ENCODE peak calls at places on chromosomes 5 and 9, in eight cellular contexts. A is hepatocyte, L is neural progenitor cell, G is SK-N-SH, M is MM.1S, J is HCT116, V is PC-3, E is GM23338. K is an unnamed sample.

GRCh38 chr5:31131381-31131811 is 62.1 kb upstream of the CDH6 start:
- DNase-seq in E (no peak), G (no peak), J (no peak), V (peak), A (no peak), M (no peak), L (no peak), K (no peak)

GRCh38 chr9:88258012-88258411 is 119.7 kb upstream of the SPATA31C2 start:
- DNase-seq in J (no peak), V (peak), E (no peak), M (no peak), A (peak), L (no peak), G (no peak), K (no peak)

GRCh38 chr9:72871685-72872084 is 81.2 kb downstream of the ALDH1A1 start:
- DNase-seq in J (peak), V (peak), M (peak), L (peak), A (peak), E (peak), G (no peak), K (no peak)

GRCh38 chr9:14428781-14429230 is 114.9 kb upstream of the NFIB start:
- DNase-seq in V (peak), M (peak), G (peak), A (peak), J (peak), L (peak), E (peak), K (peak)

GRCh38 chr5:179435181-179435580 is 89.9 kb upstream of the ADAMTS2 start:
- DNase-seq in E (no peak), V (no peak), M (no peak), A (no peak), L (no peak), J (no peak), G (no peak), K (no peak)

GRCh38 chr5:179176571-179177230 is 116.5 kb downstream of the ZNF354C start:
- DNase-seq in G (no peak), L (no peak), V (no peak), A (no peak), J (no peak), E (no peak), M (no peak), K (no peak)

GRCh38 chr9:91577540-91577939 is 153.9 kb upstream of the NFIL3 start:
- DNase-seq in J (no peak), E (no peak), G (no peak), A (peak), M (no peak), V (no peak), L (peak), K (no peak)

GRCh38 chr5:141514330-141515111 is 25.6 kb downstream of the PCDHGC5 start:
- DNase-seq in L (peak), G (no peak), A (no peak), M (no peak), J (no peak), V (no peak), E (peak), K (peak)

GRCh38 chr5:134851307-134851923 is 5.6 kb downstream of the C5orf24 start:
- DNase-seq in M (no peak), A (no peak), V (peak), G (peak), E (no peak), J (no peak), L (no peak), K (peak)

DNA sequence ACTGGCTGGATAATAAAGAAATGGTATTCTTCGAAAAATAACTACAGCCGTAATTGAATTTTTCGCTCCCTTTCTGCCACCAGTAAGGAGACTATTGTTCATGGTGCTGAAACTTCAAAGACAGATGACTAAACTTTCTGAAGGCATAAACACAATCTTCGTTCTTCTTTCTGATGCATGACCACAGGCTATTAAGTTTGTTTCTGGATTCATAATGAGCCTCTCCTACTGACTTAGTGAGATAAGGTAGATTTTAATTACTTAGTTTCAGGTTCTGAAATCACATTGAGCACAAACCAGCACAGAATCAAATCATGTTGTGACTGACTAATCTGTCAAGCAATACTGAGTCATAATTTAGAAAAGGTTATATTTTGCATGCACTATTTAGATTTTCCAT is 441.8 kb upstream of the CCNG1 start:
- DNase-seq in V (peak), L (no peak), A (no peak), G (no peak), J (no peak), M (no peak), E (no peak), K (no peak)
- TF ChIP-seq EZH2phosphoT487 in V (no peak), L (no peak), A (no peak), G (no peak), J (no peak), M (no peak), E (no peak), K (no peak)

GRCh38 chr5:160119905-160120266 is 636 bp upstream of the PWWP2A start:
- DNase-seq in A (no peak), M (no peak), E (no peak), J (no peak), L (no peak), V (no peak), G (no peak), K (no peak)
- TF ChIP-seq CTCF in A (no peak), M (no peak), E (no peak), J (peak), L (peak), V (peak), G (peak), K (no peak)

DNA sequence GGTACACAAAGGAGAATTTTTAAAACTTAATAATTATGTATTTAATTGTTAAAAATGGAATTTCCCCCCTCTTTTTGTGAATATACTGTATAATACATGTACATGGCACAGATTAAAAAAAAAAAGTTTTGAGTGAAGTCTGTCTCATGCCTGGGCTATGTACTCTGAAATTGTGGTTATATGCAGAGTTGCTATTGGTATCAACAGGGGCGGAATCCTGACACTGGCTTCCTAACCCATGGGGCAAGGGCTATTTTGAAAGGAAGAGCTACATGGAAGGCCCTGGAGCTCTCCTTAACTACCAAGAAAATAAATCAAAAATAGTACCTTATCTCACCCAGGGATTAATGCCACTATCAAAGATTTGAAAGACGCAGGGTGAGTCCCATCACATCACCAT is 865 bp upstream of the FAM193B start:
- DNase-seq in A (no peak), M (no peak), J (no peak), E (no peak), V (no peak), G (no peak), L (no peak), K (no peak)
- H3K4me2 ChIP-seq in A (peak), M (peak), J (peak), E (no peak), V (peak), G (peak), L (peak), K (peak)

GRCh38 chr9:100091650-100092049 is 7.2 kb downstream of the ERP44 start:
- DNase-seq in J (no peak), M (no peak), A (no peak), G (no peak), E (no peak), V (no peak), L (no peak), K (no peak)

GRCh38 chr9:100090880-100091279 is 7.9 kb downstream of the ERP44 start:
- DNase-seq in V (no peak), M (no peak), E (no peak), J (no peak), G (no peak), A (no peak), L (no peak), K (no peak)

GRCh38 chr9:100086097-100086496 is 12.7 kb downstream of the ERP44 start:
- DNase-seq in M (no peak), E (no peak), L (no peak), J (no peak), A (no peak), V (no peak), G (no peak), K (no peak)

GRCh38 chr9:100087218-100087617 is 11.6 kb downstream of the ERP44 start:
- DNase-seq in M (no peak), A (no peak), L (no peak), G (no peak), J (no peak), E (no peak), V (peak), K (peak)

DNA sequence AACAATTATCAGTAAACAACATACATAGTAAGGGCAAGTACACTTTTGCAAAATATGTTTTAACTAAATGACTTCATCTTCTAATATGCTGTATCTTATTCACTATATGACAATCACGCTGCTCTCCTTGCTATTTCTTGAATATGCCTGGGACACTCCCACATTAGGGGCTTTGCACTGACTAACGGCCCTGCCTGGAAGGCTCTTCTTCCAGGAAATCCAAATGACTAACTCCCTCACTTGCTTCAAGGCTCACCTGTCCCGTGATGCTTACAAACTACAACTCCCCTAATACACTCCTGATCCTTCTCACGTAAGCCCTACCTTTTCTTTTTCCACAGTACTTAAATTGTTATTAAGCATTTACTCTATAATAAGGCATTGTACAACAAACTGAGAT is 10.6 kb downstream of the ERP44 start:
- DNase-seq in E (no peak), G (no peak), V (peak), A (no peak), J (no peak), L (no peak), M (no peak), K (no peak)
- TF ChIP-seq EZH2phosphoT487 in E (no peak), G (no peak), V (no peak), A (no peak), J (no peak), L (no peak), M (no peak), K (no peak)

GRCh38 chr9:18396102-18396728 is 77.7 kb upstream of the ADAMTSL1 start:
- DNase-seq in V (peak), G (peak), L (peak), A (no peak), J (no peak), M (no peak), E (peak), K (peak)
- TF ChIP-seq CTCF in V (peak), G (peak), L (peak), A (peak), J (no peak), M (no peak), E (peak), K (peak)

K was measured in OCI-LY7.